ENCODE peak calls at places on chromosomes 12 and 14, in five cellular contexts. P, H, K, V and G are unnamed samples.

GRCh38 chr12:114011711-114012110 is 45.6 kb upstream of the RBM19 start:
- DNase-seq in P (no peak), H (no peak), K (no peak), V (no peak), G (no peak)

GRCh38 chr14:105156414-105157375 is 11.9 kb downstream of the JAG2 start:
- DNase-seq in P (no peak), H (no peak), K (no peak), V (no peak), G (no peak)

GRCh38 chr14:67487937-67488893 is at the start of gene TMEM229B:
- DNase-seq in P (peak; percentile 25), H (peak; percentile 35), K (peak; percentile 74), V (no peak), G (no peak)

GRCh38 chr12:3935078-3935477 is 61.9 kb upstream of the PARP11 start:
- DNase-seq in P (no peak), H (no peak), K (no peak), V (no peak), G (no peak)

GRCh38 chr12:53047221-53048032 is 2.4 kb upstream of the TNS2 start:
- DNase-seq in P (peak; percentile 77), H (peak; percentile 42), K (peak; percentile 83), V (no peak), G (no peak)

GRCh38 chr12:103382736-103383346 is 112.9 kb downstream of the C12orf42 start:
- DNase-seq in P (no peak), H (no peak), K (no peak), V (no peak), G (no peak)

GRCh38 chr12:104049278-104050257 is at the start of gene GLT8D2:
- DNase-seq in P (peak; percentile 78), H (peak; percentile 19), K (peak; percentile 25), V (peak; percentile 50), G (no peak)

GRCh38 chr14:71593966-71594365 is 338.3 kb upstream of the RGS6 start:
- DNase-seq in P (no peak), H (no peak), K (no peak), V (no peak), G (no peak)

GRCh38 chr14:62711351-62712023 is 333.8 kb downstream of the KCNH5 start:
- DNase-seq in P (no peak), H (no peak), K (no peak), V (no peak), G (no peak)

GRCh38 chr12:47408171-47408871 is 297.5 kb downstream of the RPAP3 start:
- DNase-seq in P (no peak), H (no peak), K (peak; percentile 16), V (no peak), G (peak; percentile 31)

GRCh38 chr14:76115010-76115422 is 36.7 kb upstream of the GPATCH2L start:
- DNase-seq in P (no peak), H (no peak), K (no peak), V (no peak), G (no peak)

GRCh38 chr12:131443019-131444000 is 267.6 kb upstream of the SFSWAP start:
- DNase-seq in P (no peak), H (no peak), K (no peak), V (no peak), G (no peak)

GRCh38 chr12:25789520-25789919 is 169.0 kb upstream of the RASSF8 start:
- DNase-seq in P (no peak), H (no peak), K (no peak), V (no peak), G (peak; percentile 18)

GRCh38 chr12:108589028-108589839 is 8.7 kb downstream of the TMEM119 start:
- DNase-seq in P (no peak), H (no peak), K (no peak), V (no peak), G (no peak)

GRCh38 chr12:100498141-100498540 is 24.5 kb downstream of the NR1H4 start:
- DNase-seq in P (no peak), H (no peak), K (no peak), V (no peak), G (no peak)

GRCh38 chr12:7937867-7938506 is 2.0 kb upstream of the SLC2A3 start:
- DNase-seq in P (peak; percentile 27), H (peak; percentile 71), K (no peak), V (no peak), G (peak; percentile 64)

GRCh38 chr12:57522887-57523705 is 472 bp downstream of the MBD6 start:
- DNase-seq in P (peak; percentile 53), H (peak; percentile 77), K (peak; percentile 54), V (no peak), G (no peak)

GRCh38 chr12:1800646-1801284 is 19.6 kb upstream of the LRTM2 start:
- DNase-seq in P (no peak), H (no peak), K (peak; percentile 47), V (no peak), G (no peak)

GRCh38 chr12:30823764-30824163 is 69.0 kb upstream of the CAPRIN2 start:
- DNase-seq in P (no peak), H (no peak), K (no peak), V (no peak), G (no peak)

GRCh38 chr12:2691001-2691339 is 103.8 kb upstream of the FKBP4 start:
- DNase-seq in P (no peak), H (no peak), K (peak; percentile 49), V (no peak), G (no peak)

GRCh38 chr14:102234331-102235264 is 70.4 kb downstream of the MOK start:
- DNase-seq in P (no peak), H (no peak), K (no peak), V (no peak), G (no peak)

GRCh38 chr14:90534091-90534837 is 137.4 kb downstream of the CALM1 start:
- DNase-seq in P (peak; percentile 73), H (no peak), K (no peak), V (no peak), G (no peak)

GRCh38 chr12:53676715-53677611 is 1.1 kb upstream of the ATP5MC2 start:
- DNase-seq in P (peak; percentile 45), H (no peak), K (peak; percentile 41), V (no peak), G (peak; percentile 16)